ENCODE peak calls at places on chromosomes 7 and 10, in seven cellular contexts. S, W, B, Y, P, D and R are unnamed samples.

GRCh38 chr7:133642907-133643306 is 390.0 kb downstream of the EXOC4 start:
- DNase-seq in W (no peak), B (no peak), S (peak; percentile 38), Y (no peak), P (no peak), D (no peak), R (no peak)

GRCh38 chr7:142496545-142496991 is 238.7 kb upstream of the PRSS58 start:
- DNase-seq in D (no peak), Y (peak; percentile 41), B (no peak), S (peak; percentile 46), W (no peak), P (peak; percentile 54), R (no peak)

GRCh38 chr7:7738622-7739021 is 20.2 kb upstream of the RPA3 start:
- DNase-seq in Y (no peak), B (no peak), S (no peak), P (no peak), W (no peak), D (no peak), R (no peak)

GRCh38 chr7:6026011-6026819 is 5.0 kb upstream of the ANKRD61 start:
- DNase-seq in Y (peak; percentile 18), P (peak; percentile 20), W (peak; percentile 94), B (peak; percentile 85), S (peak; percentile 19), D (peak; percentile 77), R (peak; percentile 92)

GRCh38 chr7:51685794-51686193 is 369.2 kb upstream of the COBL start:
- DNase-seq in W (no peak), P (no peak), D (no peak), S (no peak), Y (no peak), B (no peak), R (no peak)

GRCh38 chr7:8015095-8015745 is 46.6 kb downstream of the GLCCI1 start:
- DNase-seq in Y (peak; percentile 38), S (no peak), P (no peak), D (no peak), W (no peak), B (no peak), R (no peak)

GRCh38 chr7:7005303-7005702 is 177.0 kb upstream of the C1GALT1 start:
- DNase-seq in S (no peak), W (no peak), Y (no peak), B (no peak), D (no peak), P (no peak), R (no peak)

GRCh38 chr7:38070718-38071117 is 107.3 kb upstream of the STARD3NL start:
- DNase-seq in W (no peak), D (no peak), Y (no peak), B (no peak), P (peak; percentile 0), S (no peak), R (no peak)

GRCh38 chr10:53222806-53223205 is 450.2 kb upstream of the MBL2 start:
- DNase-seq in S (no peak), P (no peak), W (no peak), Y (no peak), D (no peak), B (no peak), R (no peak)

GRCh38 chr7:65475040-65475726 is 101.5 kb downstream of the ZNF92 start:
- DNase-seq in Y (no peak), B (no peak), P (no peak), D (no peak), S (no peak), W (no peak), R (no peak)
- H3K27ac ChIP-seq in Y (no peak overlapping the region), B (no peak overlapping the region), P (no peak overlapping the region), D (no peak overlapping the region), S (no peak overlapping the region), W (peak overlapping the region; percentile 60), R (no peak overlapping the region)

DNA sequence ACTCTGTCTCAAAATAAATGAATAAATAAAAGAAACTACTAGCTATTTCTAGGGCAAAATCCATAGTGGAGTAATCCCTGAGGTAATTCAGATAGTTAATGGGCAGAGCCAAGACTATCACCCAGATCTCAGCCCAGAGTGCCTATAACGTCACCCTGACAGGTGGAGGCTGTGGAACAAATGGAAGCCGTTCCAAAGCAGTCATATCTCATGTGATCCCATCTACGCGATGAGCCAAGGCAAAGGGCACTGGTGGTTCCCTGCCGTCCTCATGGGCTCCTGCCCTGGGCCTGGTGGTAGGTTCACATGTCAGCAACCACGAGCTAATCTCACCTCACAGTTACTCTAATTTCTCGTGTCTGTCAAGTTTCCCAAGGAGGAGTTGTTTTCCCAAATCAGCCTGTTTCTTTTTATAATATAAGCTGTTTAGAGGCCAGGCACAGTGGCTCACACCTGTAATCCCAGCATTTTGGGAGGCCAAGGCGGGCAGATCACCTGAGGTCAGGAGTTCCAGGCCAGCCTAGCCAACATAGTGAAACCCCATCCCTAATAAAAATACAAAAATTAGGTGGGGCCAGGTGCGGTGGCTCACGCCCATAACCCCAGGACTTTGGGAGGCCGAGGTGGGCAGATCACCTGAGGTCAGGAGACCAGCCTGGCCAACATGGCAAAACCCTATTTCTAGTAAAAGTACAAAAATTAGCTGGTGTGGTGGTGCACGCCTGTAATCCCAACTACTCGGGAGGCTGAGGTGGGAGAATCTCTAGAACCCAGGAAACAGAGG is 22.5 kb upstream of the ASCC1 start:
- DNase-seq in S (no peak), Y (no peak), W (no peak), D (no peak), P (no peak), B (no peak), R (no peak)
- H3K4me1 ChIP-seq in S (peaks cover 7% of the 10 kb centered on the region), Y (peaks cover 11% of the 10 kb centered on the region), W (peaks cover 45% of the 10 kb centered on the region), D (peaks cover 22% of the 10 kb centered on the region), P (peaks cover 9% of the 10 kb centered on the region), B (peaks cover 24% of the 10 kb centered on the region), R (peaks cover 18% of the 10 kb centered on the region)

GRCh38 chr10:103854265-103854686 is 1.1 kb downstream of the SH3PXD2A start:
- DNase-seq in S (no peak), Y (no peak), W (no peak), P (no peak), B (no peak), D (no peak), R (no peak)

GRCh38 chr10:103853428-103854264 is 1.7 kb downstream of the SH3PXD2A start:
- DNase-seq in D (no peak), Y (no peak), B (no peak), W (no peak), P (no peak), S (no peak), R (no peak)

GRCh38 chr10:103855852-103856496 is 598 bp upstream of the SH3PXD2A start:
- DNase-seq in P (no peak), Y (no peak), D (no peak), W (no peak), S (no peak), B (no peak), R (no peak)

GRCh38 chr10:103855424-103855823 is at the start of gene SH3PXD2A:
- DNase-seq in Y (peak; percentile 33), W (peak; percentile 74), P (no peak), B (no peak), S (no peak), D (no peak), R (no peak)

GRCh38 chr10:103854687-103855423 is 521 bp downstream of the SH3PXD2A start:
- DNase-seq in Y (peak; percentile 27), W (peak; percentile 83), S (no peak), B (no peak), P (peak; percentile 24), D (no peak), R (no peak)
- TF ChIP-seq CTCF in Y (peak; percentile 14), W (no peak), S (peak; percentile 15), B (no peak), P (peak; percentile 12), D (no peak), R (peak; percentile 7)

GRCh38 chr10:94133239-94133638 is 139.5 kb downstream of the PLCE1 start:
- DNase-seq in P (no peak), B (no peak), W (no peak), S (no peak), Y (no peak), D (no peak), R (no peak)
- H3K27ac ChIP-seq in P (no peak overlapping the region), B (no peak overlapping the region), W (no peak overlapping the region), S (no peak overlapping the region), Y (no peak overlapping the region), D (no peak overlapping the region), R (no peak overlapping the region)

GRCh38 chr10:29615195-29615594 is 19.6 kb downstream of the SVIL start:
- DNase-seq in W (no peak), P (no peak), S (no peak), B (no peak), D (no peak), Y (no peak), R (no peak)
- H3K4me1 ChIP-seq in W (no peaks in the 10 kb centered on the region), P (peaks cover 12% of the 10 kb centered on the region), S (peaks cover 29% of the 10 kb centered on the region), B (peaks cover 35% of the 10 kb centered on the region), D (no peaks in the 10 kb centered on the region), Y (no peaks in the 10 kb centered on the region), R (peaks cover 19% of the 10 kb centered on the region)

GRCh38 chr10:12949248-12949647 is 52.3 kb downstream of the CCDC3 start:
- DNase-seq in D (no peak), W (no peak), Y (no peak), B (no peak), S (no peak), P (no peak), R (no peak)
- TF ChIP-seq CTCF in D (no peak), W (no peak), Y (no peak), B (no peak), S (no peak), P (no peak), R (no peak)

GRCh38 chr7:130369831-130370230 is 10.5 kb upstream of the CPA1 start:
- DNase-seq in B (no peak), D (no peak), S (no peak), W (peak; percentile 41), Y (no peak), P (no peak), R (no peak)
- H3K27ac ChIP-seq in B (peak overlapping the region; percentile 50), D (no peak overlapping the region), S (no peak overlapping the region), W (peak overlapping the region; percentile 71), Y (no peak overlapping the region), P (peak overlapping the region; percentile 76), R (peak overlapping the region; percentile 48)

DNA sequence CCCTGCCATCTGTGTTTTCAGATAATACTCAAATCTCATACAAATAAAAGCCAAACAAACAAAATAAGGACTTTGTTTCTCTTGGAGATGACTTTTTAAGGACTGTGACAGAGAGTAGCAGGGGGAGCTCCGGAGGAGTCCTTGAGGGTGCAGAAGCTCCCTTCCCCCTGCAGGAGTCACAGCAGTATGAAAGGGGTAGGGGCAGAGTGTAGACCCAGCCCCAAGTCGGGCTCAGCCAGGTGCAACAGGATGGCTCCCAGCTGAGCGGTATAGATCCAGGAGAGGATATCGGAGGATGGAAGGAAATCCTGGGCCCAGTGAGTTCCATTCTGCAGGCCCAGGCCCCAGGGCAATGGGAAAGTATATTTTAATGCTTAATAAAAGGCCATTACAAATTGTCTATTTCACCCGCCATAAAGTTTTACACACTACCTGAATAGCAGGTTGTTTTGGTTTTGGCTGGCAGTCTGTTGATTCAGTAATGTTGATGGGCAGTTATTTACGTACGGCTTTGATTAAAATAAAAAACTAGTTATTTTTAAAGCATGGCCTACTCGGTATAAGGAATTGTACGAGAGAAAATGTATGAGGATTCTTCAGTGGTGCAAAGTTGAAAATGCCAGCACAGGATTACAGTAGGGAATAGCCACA is 206.0 kb downstream of the CELF2 start:
- DNase-seq in D (no peak), P (no peak), S (no peak), Y (no peak), W (no peak), B (no peak), R (no peak)
- H3K4me1 ChIP-seq in D (peaks cover 61% of the 10 kb centered on the region), P (no peaks in the 10 kb centered on the region), S (no peaks in the 10 kb centered on the region), Y (no peaks in the 10 kb centered on the region), W (peaks cover 69% of the 10 kb centered on the region), B (peaks cover 27% of the 10 kb centered on the region), R (peaks cover 6% of the 10 kb centered on the region)